ENCODE peak calls at places on chromosome 6, in seven cellular contexts. One of them, this sample, is unnamed.

GRCh38 chr6:170057961-170058877 is 232.7 kb downstream of the DLL1 start:
- DNase-seq in IMR-90: no peak
- DNase-seq in CD4-positive, alpha-beta memory T cell: no peak
- DNase-seq in mammary epithelial cell: no peak
- DNase-seq in GM23248: no peak
- DNase-seq in GM12878: no peak
- DNase-seq in ovary: peak; percentile 8
- DNase-seq in this sample: peak; percentile 42

GRCh38 chr6:5457983-5458683 is 196.8 kb downstream of the FARS2 start:
- DNase-seq in IMR-90: no peak
- DNase-seq in CD4-positive, alpha-beta memory T cell: no peak
- DNase-seq in mammary epithelial cell: peak; percentile 52
- DNase-seq in GM23248: peak; percentile 39
- DNase-seq in GM12878: no peak
- DNase-seq in ovary: no peak
- DNase-seq in this sample: no peak

GRCh38 chr6:88558981-88559380 is 392.8 kb upstream of the CNR1 start:
- DNase-seq in IMR-90: no peak
- DNase-seq in CD4-positive, alpha-beta memory T cell: no peak
- DNase-seq in mammary epithelial cell: no peak
- DNase-seq in GM23248: no peak
- DNase-seq in GM12878: no peak
- DNase-seq in ovary: no peak
- DNase-seq in this sample: no peak

GRCh38 chr6:11770546-11771466 is 7.8 kb downstream of the ADTRP start:
- DNase-seq in IMR-90: peak; percentile 100
- DNase-seq in CD4-positive, alpha-beta memory T cell: no peak
- DNase-seq in mammary epithelial cell: peak; percentile 100
- DNase-seq in GM23248: peak; percentile 99
- DNase-seq in GM12878: no peak
- DNase-seq in ovary: peak; percentile 85
- DNase-seq in this sample: peak; percentile 96

GRCh38 chr6:36301781-36302180 is 31.9 kb downstream of the PNPLA1 start:
- DNase-seq in IMR-90: peak; percentile 25
- DNase-seq in CD4-positive, alpha-beta memory T cell: no peak
- DNase-seq in mammary epithelial cell: no peak
- DNase-seq in GM23248: peak; percentile 24
- DNase-seq in GM12878: no peak
- DNase-seq in ovary: no peak
- DNase-seq in this sample: no peak

GRCh38 chr6:136039185-136039584 is 187.7 kb downstream of the PDE7B start:
- DNase-seq in IMR-90: peak; percentile 47
- DNase-seq in CD4-positive, alpha-beta memory T cell: no peak
- DNase-seq in mammary epithelial cell: no peak
- DNase-seq in GM23248: peak; percentile 16
- DNase-seq in GM12878: no peak
- DNase-seq in ovary: no peak
- DNase-seq in this sample: no peak

GRCh38 chr6:56808871-56809359 is 146.0 kb upstream of the BEND6 start:
- DNase-seq in IMR-90: peak; percentile 73
- DNase-seq in CD4-positive, alpha-beta memory T cell: no peak
- DNase-seq in mammary epithelial cell: peak; percentile 91
- DNase-seq in GM23248: peak; percentile 77
- DNase-seq in GM12878: no peak
- DNase-seq in ovary: no peak
- DNase-seq in this sample: no peak

GRCh38 chr6:32047855-32048766 is 9.9 kb downstream of the CYP21A2 start:
- DNase-seq in IMR-90: peak; percentile 30
- DNase-seq in CD4-positive, alpha-beta memory T cell: peak; percentile 59
- DNase-seq in mammary epithelial cell: peak; percentile 28
- DNase-seq in GM23248: peak; percentile 73
- DNase-seq in GM12878: no peak
- DNase-seq in ovary: peak; percentile 87
- DNase-seq in this sample: peak; percentile 86

GRCh38 chr6:128725271-128726233 is 157.4 kb upstream of the LAMA2 start:
- DNase-seq in IMR-90: peak; percentile 38
- DNase-seq in CD4-positive, alpha-beta memory T cell: peak; percentile 19
- DNase-seq in mammary epithelial cell: no peak
- DNase-seq in GM23248: peak; percentile 60
- DNase-seq in GM12878: no peak
- DNase-seq in ovary: peak; percentile 48
- DNase-seq in this sample: no peak

GRCh38 chr6:2914318-2914660 is 11.2 kb upstream of the SERPINB9 start:
- DNase-seq in IMR-90: no peak
- DNase-seq in CD4-positive, alpha-beta memory T cell: no peak
- DNase-seq in mammary epithelial cell: no peak
- DNase-seq in GM23248: no peak
- DNase-seq in GM12878: no peak
- DNase-seq in ovary: no peak
- DNase-seq in this sample: peak; percentile 21

GRCh38 chr6:106510090-106510970 is 119.0 kb downstream of the RTN4IP1 start:
- DNase-seq in IMR-90: no peak
- DNase-seq in CD4-positive, alpha-beta memory T cell: peak; percentile 67
- DNase-seq in mammary epithelial cell: peak; percentile 87
- DNase-seq in GM23248: peak; percentile 62
- DNase-seq in GM12878: no peak
- DNase-seq in ovary: peak; percentile 49
- DNase-seq in this sample: no peak

GRCh38 chr6:14804444-14805210 is 441.2 kb upstream of the JARID2 start:
- DNase-seq in IMR-90: peak; percentile 86
- DNase-seq in CD4-positive, alpha-beta memory T cell: no peak
- DNase-seq in mammary epithelial cell: peak; percentile 57
- DNase-seq in GM23248: peak; percentile 67
- DNase-seq in GM12878: no peak
- DNase-seq in ovary: peak; percentile 86
- DNase-seq in this sample: peak; percentile 83

GRCh38 chr6:139490482-139490881 is 116.0 kb upstream of the CITED2 start:
- DNase-seq in IMR-90: peak; percentile 58
- DNase-seq in CD4-positive, alpha-beta memory T cell: peak; percentile 44
- DNase-seq in mammary epithelial cell: no peak
- DNase-seq in GM23248: no peak
- DNase-seq in GM12878: no peak
- DNase-seq in ovary: no peak
- DNase-seq in this sample: no peak

GRCh38 chr6:18119236-18119635 is 3.2 kb downstream of the NHLRC1 start:
- DNase-seq in IMR-90: no peak
- DNase-seq in CD4-positive, alpha-beta memory T cell: no peak
- DNase-seq in mammary epithelial cell: no peak
- DNase-seq in GM23248: no peak
- DNase-seq in GM12878: no peak
- DNase-seq in ovary: no peak
- DNase-seq in this sample: no peak

GRCh38 chr6:43856005-43856765 is 86.2 kb downstream of the VEGFA start:
- DNase-seq in IMR-90: peak; percentile 40
- DNase-seq in CD4-positive, alpha-beta memory T cell: no peak
- DNase-seq in mammary epithelial cell: peak; percentile 45
- DNase-seq in GM23248: peak; percentile 26
- DNase-seq in GM12878: no peak
- DNase-seq in ovary: no peak
- DNase-seq in this sample: no peak

GRCh38 chr6:166958926-166959861 is 2.8 kb upstream of the RNASET2 start:
- DNase-seq in IMR-90: no peak
- DNase-seq in CD4-positive, alpha-beta memory T cell: peak; percentile 82
- DNase-seq in mammary epithelial cell: no peak
- DNase-seq in GM23248: no peak
- DNase-seq in GM12878: no peak
- DNase-seq in ovary: no peak
- DNase-seq in this sample: no peak

GRCh38 chr6:15021074-15021473 is 224.8 kb upstream of the JARID2 start:
- DNase-seq in IMR-90: no peak
- DNase-seq in CD4-positive, alpha-beta memory T cell: no peak
- DNase-seq in mammary epithelial cell: no peak
- DNase-seq in GM23248: no peak
- DNase-seq in GM12878: no peak
- DNase-seq in ovary: no peak
- DNase-seq in this sample: no peak

GRCh38 chr6:142537612-142538478 is 236.0 kb downstream of the ADGRG6 start:
- DNase-seq in IMR-90: peak; percentile 34
- DNase-seq in CD4-positive, alpha-beta memory T cell: no peak
- DNase-seq in mammary epithelial cell: peak; percentile 18
- DNase-seq in GM23248: peak; percentile 70
- DNase-seq in GM12878: no peak
- DNase-seq in ovary: no peak
- DNase-seq in this sample: no peak

GRCh38 chr6:113290684-113291083 is 566.5 kb upstream of the MARCKS start:
- DNase-seq in IMR-90: no peak
- DNase-seq in CD4-positive, alpha-beta memory T cell: no peak
- DNase-seq in mammary epithelial cell: no peak
- DNase-seq in GM23248: no peak
- DNase-seq in GM12878: no peak
- DNase-seq in ovary: no peak
- DNase-seq in this sample: no peak

DNA sequence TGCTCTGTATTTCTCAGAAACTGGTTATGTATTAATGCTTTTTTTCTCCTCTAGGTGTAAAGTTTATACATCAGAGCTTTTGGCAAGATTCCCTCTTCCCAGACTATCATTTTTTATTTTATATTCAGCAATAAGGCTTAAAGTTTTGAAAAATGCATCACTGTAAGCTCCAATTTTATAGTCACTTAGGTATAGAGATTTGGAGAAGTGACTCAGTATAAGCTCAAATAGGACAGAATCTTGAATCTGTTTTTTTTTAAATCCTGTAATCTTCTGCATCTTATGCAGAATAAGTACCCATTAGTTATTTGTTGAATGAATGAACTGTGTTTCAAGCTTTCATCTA is 1.0 kb downstream of the NCOA7 start:
- DNase-seq in IMR-90: no peak
- DNase-seq in CD4-positive, alpha-beta memory T cell: no peak
- DNase-seq in mammary epithelial cell: no peak
- DNase-seq in GM23248: no peak
- DNase-seq in GM12878: no peak
- DNase-seq in ovary: no peak
- DNase-seq in this sample: no peak
- H3K27ac ChIP-seq in IMR-90: no peak overlapping the region
- H3K27ac ChIP-seq in CD4-positive, alpha-beta memory T cell: peak overlapping the region; percentile 82
- H3K27ac ChIP-seq in mammary epithelial cell: no peak overlapping the region
- H3K27ac ChIP-seq in GM23248: peak overlapping the region; percentile 93
- H3K27ac ChIP-seq in GM12878: no peak overlapping the region
- H3K27ac ChIP-seq in ovary: no peak overlapping the region
- H3K27ac ChIP-seq in this sample: peak overlapping the region; percentile 95

GRCh38 chr6:111952326-111952725 is 79.1 kb upstream of the FYN start:
- DNase-seq in IMR-90: no peak
- DNase-seq in CD4-positive, alpha-beta memory T cell: no peak
- DNase-seq in mammary epithelial cell: no peak
- DNase-seq in GM23248: no peak
- DNase-seq in GM12878: no peak
- DNase-seq in ovary: no peak
- DNase-seq in this sample: no peak
- H3K4me3 ChIP-seq in IMR-90: no peak overlapping the region
- H3K4me3 ChIP-seq in CD4-positive, alpha-beta memory T cell: no peak overlapping the region
- H3K4me3 ChIP-seq in mammary epithelial cell: no peak overlapping the region
- H3K4me3 ChIP-seq in GM23248: no peak overlapping the region
- H3K4me3 ChIP-seq in GM12878: no peak overlapping the region
- H3K4me3 ChIP-seq in ovary: no peak overlapping the region
- H3K4me3 ChIP-seq in this sample: no peak overlapping the region

GRCh38 chr6:149235130-149235561 is 82.4 kb upstream of the TAB2 start:
- DNase-seq in IMR-90: peak; percentile 90
- DNase-seq in CD4-positive, alpha-beta memory T cell: peak; percentile 11
- DNase-seq in mammary epithelial cell: peak; percentile 80
- DNase-seq in GM23248: peak; percentile 58
- DNase-seq in GM12878: peak; percentile 69
- DNase-seq in ovary: peak; percentile 55
- DNase-seq in this sample: no peak
- H3K27ac ChIP-seq in IMR-90: no peak overlapping the region
- H3K27ac ChIP-seq in CD4-positive, alpha-beta memory T cell: peak overlapping the region; percentile 83
- H3K27ac ChIP-seq in mammary epithelial cell: peak overlapping the region; percentile 77
- H3K27ac ChIP-seq in GM23248: no peak overlapping the region
- H3K27ac ChIP-seq in GM12878: peak overlapping the region; percentile 73
- H3K27ac ChIP-seq in ovary: no peak overlapping the region
- H3K27ac ChIP-seq in this sample: no peak overlapping the region

GRCh38 chr6:110951008-110951407 is 7.5 kb upstream of the GTF3C6 start:
- DNase-seq in IMR-90: no peak
- DNase-seq in CD4-positive, alpha-beta memory T cell: no peak
- DNase-seq in mammary epithelial cell: no peak
- DNase-seq in GM23248: no peak
- DNase-seq in GM12878: no peak
- DNase-seq in ovary: no peak
- DNase-seq in this sample: no peak
- H3K4me3 ChIP-seq in IMR-90: no peak overlapping the region
- H3K4me3 ChIP-seq in CD4-positive, alpha-beta memory T cell: no peak overlapping the region
- H3K4me3 ChIP-seq in mammary epithelial cell: no peak overlapping the region
- H3K4me3 ChIP-seq in GM23248: no peak overlapping the region
- H3K4me3 ChIP-seq in GM12878: no peak overlapping the region
- H3K4me3 ChIP-seq in ovary: no peak overlapping the region
- H3K4me3 ChIP-seq in this sample: no peak overlapping the region

DNA sequence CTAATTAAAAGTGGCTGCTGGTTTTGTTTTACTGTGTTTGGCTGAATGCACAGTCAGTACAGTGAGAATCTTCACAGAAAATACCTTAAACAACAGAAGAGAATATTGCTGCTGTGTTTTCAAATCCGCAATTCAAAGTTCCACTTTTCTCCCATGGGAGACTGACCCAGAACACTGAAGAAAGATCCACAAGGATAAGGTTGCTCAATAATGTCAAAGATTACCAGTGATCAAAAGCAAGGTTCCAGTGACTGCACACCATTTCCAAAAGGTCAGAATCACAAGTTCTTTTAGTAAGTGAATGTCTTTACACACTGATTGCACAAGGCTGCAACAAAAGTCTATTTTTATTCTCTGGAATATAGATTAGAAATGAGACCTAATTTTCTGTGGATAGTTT is 82.3 kb downstream of the EPHA7 start:
- DNase-seq in IMR-90: no peak
- DNase-seq in CD4-positive, alpha-beta memory T cell: no peak
- DNase-seq in mammary epithelial cell: no peak
- DNase-seq in GM23248: no peak
- DNase-seq in GM12878: no peak
- DNase-seq in ovary: no peak
- DNase-seq in this sample: no peak
- H3K27ac ChIP-seq in IMR-90: no peak overlapping the region
- H3K27ac ChIP-seq in CD4-positive, alpha-beta memory T cell: no peak overlapping the region
- H3K27ac ChIP-seq in mammary epithelial cell: no peak overlapping the region
- H3K27ac ChIP-seq in GM23248: no peak overlapping the region
- H3K27ac ChIP-seq in GM12878: no peak overlapping the region
- H3K27ac ChIP-seq in ovary: no peak overlapping the region
- H3K27ac ChIP-seq in this sample: no peak overlapping the region

DNA sequence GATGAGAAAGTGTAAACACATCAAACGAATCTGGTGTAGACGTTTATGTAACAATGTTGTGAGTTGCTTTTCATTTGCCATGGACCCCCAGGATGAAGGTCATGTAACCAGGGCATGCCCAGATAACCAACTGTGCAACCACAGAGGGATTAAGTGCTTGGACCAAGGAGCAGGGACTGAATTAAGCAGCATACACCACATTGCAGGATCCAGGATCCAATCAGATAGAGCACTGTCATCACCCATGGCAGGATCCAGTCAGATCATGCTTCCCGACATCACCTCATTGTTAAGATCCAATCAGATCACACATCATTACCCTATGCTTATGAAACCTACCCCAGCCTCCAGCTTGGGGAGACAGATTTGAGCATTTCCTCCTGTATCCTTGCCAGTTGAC is 74.3 kb upstream of the RCAN2 start:
- DNase-seq in IMR-90: no peak
- DNase-seq in CD4-positive, alpha-beta memory T cell: no peak
- DNase-seq in mammary epithelial cell: no peak
- DNase-seq in GM23248: no peak
- DNase-seq in GM12878: no peak
- DNase-seq in ovary: no peak
- DNase-seq in this sample: no peak
- H3K4me3 ChIP-seq in IMR-90: no peak overlapping the region
- H3K4me3 ChIP-seq in CD4-positive, alpha-beta memory T cell: no peak overlapping the region
- H3K4me3 ChIP-seq in mammary epithelial cell: no peak overlapping the region
- H3K4me3 ChIP-seq in GM23248: no peak overlapping the region
- H3K4me3 ChIP-seq in GM12878: no peak overlapping the region
- H3K4me3 ChIP-seq in ovary: no peak overlapping the region
- H3K4me3 ChIP-seq in this sample: no peak overlapping the region